ENCODE peak calls at places on chromosome 13, in ten cellular contexts. F is left lung, E is activated T-cell treated with anti-CD3 and anti-CD28 coated beads for 4 hours, X is type B pancreatic cell, R is T-helper 1 cell, H is neural progenitor cell, G is GM18507, Z is glutamatergic neuron, O is NCI-H1092, N is HCEC 1CT. J is an unnamed sample.

GRCh38 chr13:33284916-33285315 is 639 bp downstream of the STARD13 start:
- DNase-seq in F (no peak), E (no peak), X (no peak), R (no peak), H (no peak), G (no peak), Z (no peak), O (no peak), N (peak), J (no peak)

GRCh38 chr13:114106991-114107685 is 25.3 kb downstream of the RASA3 start:
- DNase-seq in F (peak), E (no peak), X (no peak), R (no peak), H (no peak), G (no peak), Z (no peak), O (no peak), N (no peak), J (no peak)

GRCh38 chr13:90867336-90867683 is 480.2 kb upstream of the MIR17HG start:
- DNase-seq in F (peak), E (no peak), X (peak), R (no peak), H (peak), G (peak), Z (peak), O (peak), N (peak), J (peak)

GRCh38 chr13:78183737-78184136 is 265.1 kb upstream of the EDNRB start:
- DNase-seq in F (no peak), E (no peak), X (no peak), R (no peak), H (no peak), G (no peak), Z (no peak), O (no peak), N (peak), J (no peak)

GRCh38 chr13:45879666-45880065 is 28.1 kb upstream of the SIAH3 start:
- DNase-seq in F (no peak), E (no peak), X (no peak), R (no peak), H (peak), G (no peak), Z (peak), O (peak), N (peak), J (peak)

GRCh38 chr13:95704510-95704909 is 27.6 kb downstream of the DNAJC3 start:
- DNase-seq in F (no peak), E (no peak), X (no peak), R (no peak), H (no peak), G (no peak), Z (no peak), O (no peak), N (peak), J (peak)

GRCh38 chr13:63124863-63125262 is 1709.2 kb upstream of the PCDH20 start:
- DNase-seq in F (no peak), E (no peak), X (no peak), R (no peak), H (no peak), G (no peak), Z (no peak), O (no peak), N (no peak), J (no peak)

GRCh38 chr13:111022886-111023285 is 92.2 kb upstream of the ARHGEF7 start:
- DNase-seq in F (no peak), E (no peak), X (no peak), R (no peak), H (no peak), G (no peak), Z (no peak), O (no peak), N (no peak), J (no peak)

GRCh38 chr13:25741796-25742195 is 310.0 kb downstream of the SHISA2 start:
- DNase-seq in F (no peak), E (no peak), X (no peak), R (no peak), H (no peak), G (no peak), Z (no peak), O (no peak), N (no peak), J (no peak)

GRCh38 chr13:48542581-48543341 is 9.9 kb upstream of the RCBTB2 start:
- DNase-seq in F (peak), E (no peak), X (no peak), R (no peak), H (peak), G (no peak), Z (peak), O (peak), N (no peak), J (no peak)

GRCh38 chr13:95614641-95615245 is 29.8 kb downstream of the DZIP1 start:
- DNase-seq in F (no peak), E (no peak), X (no peak), R (no peak), H (no peak), G (no peak), Z (no peak), O (no peak), N (no peak), J (no peak)

GRCh38 chr13:32432856-32433255 is 4.9 kb upstream of the N4BP2L1 start:
- DNase-seq in F (no peak), E (no peak), X (no peak), R (no peak), H (no peak), G (no peak), Z (no peak), O (no peak), N (no peak), J (no peak)

GRCh38 chr13:70370924-70371323 is 262.7 kb upstream of the KLHL1 start:
- DNase-seq in F (no peak), E (no peak), X (no peak), R (no peak), H (peak), G (no peak), Z (peak), O (no peak), N (no peak), J (no peak)

GRCh38 chr13:52454459-52454824 is 836 bp upstream of the CKAP2 start:
- DNase-seq in F (peak), E (no peak), X (no peak), R (no peak), H (peak), G (no peak), Z (no peak), O (no peak), N (no peak), J (no peak)

GRCh38 chr13:75151081-75151643 is 330.8 kb downstream of the TBC1D4 start:
- DNase-seq in F (no peak), E (no peak), X (no peak), R (no peak), H (no peak), G (no peak), Z (no peak), O (no peak), N (peak), J (no peak)

GRCh38 chr13:31594056-31594455 is 145.3 kb upstream of the RXFP2 start:
- DNase-seq in F (no peak), E (no peak), X (no peak), R (no peak), H (no peak), G (no peak), Z (no peak), O (no peak), N (no peak), J (no peak)

GRCh38 chr13:90683711-90684131 is 663.8 kb upstream of the MIR17HG start:
- DNase-seq in F (no peak), E (no peak), X (no peak), R (no peak), H (no peak), G (no peak), Z (no peak), O (no peak), N (peak), J (no peak)

GRCh38 chr13:41465965-41466364 is 8.6 kb downstream of the RGCC start:
- DNase-seq in F (no peak), E (no peak), X (no peak), R (no peak), H (no peak), G (no peak), Z (no peak), O (no peak), N (no peak), J (no peak)

GRCh38 chr13:109844396-109844795 is 58.0 kb upstream of the IRS2 start:
- DNase-seq in F (peak), E (no peak), X (no peak), R (no peak), H (no peak), G (no peak), Z (no peak), O (no peak), N (peak), J (no peak)

GRCh38 chr13:77918391-77919261 is at the start of gene EDNRB:
- DNase-seq in F (peak), E (no peak), X (no peak), R (no peak), H (peak), G (no peak), Z (peak), O (no peak), N (peak), J (peak)

GRCh38 chr13:109655206-109655600 is 131.2 kb downstream of the IRS2 start:
- DNase-seq in F (no peak), E (no peak), X (no peak), R (no peak), H (no peak), G (no peak), Z (no peak), O (no peak), N (no peak), J (no peak)

GRCh38 chr13:42735011-42735410 is 46.4 kb upstream of the FAM216B start:
- DNase-seq in F (no peak), E (no peak), X (no peak), R (no peak), H (no peak), G (no peak), Z (no peak), O (no peak), N (no peak), J (no peak)

GRCh38 chr13:112248406-112248760 is 127.8 kb upstream of the SPACA7 start:
- DNase-seq in F (no peak), E (no peak), X (no peak), R (no peak), H (no peak), G (no peak), Z (no peak), O (peak), N (no peak), J (no peak)

GRCh38 chr13:37385248-37385647 is 213.3 kb downstream of the POSTN start:
- DNase-seq in F (no peak), E (no peak), X (no peak), R (no peak), H (peak), G (no peak), Z (no peak), O (no peak), N (no peak), J (no peak)

GRCh38 chr13:31093145-31093885 is 68.4 kb downstream of the HSPH1 start:
- DNase-seq in F (no peak), E (no peak), X (no peak), R (no peak), H (no peak), G (no peak), Z (no peak), O (no peak), N (no peak), J (no peak)

GRCh38 chr13:44437356-44438233 is 64.0 kb downstream of the SERP2 start:
- DNase-seq in F (no peak), E (no peak), X (no peak), R (no peak), H (peak), G (no peak), Z (no peak), O (no peak), N (peak), J (no peak)

GRCh38 chr13:59145381-59145780 is 1018.3 kb downstream of the DIAPH3 start:
- DNase-seq in F (no peak), E (no peak), X (no peak), R (no peak), H (no peak), G (no peak), Z (no peak), O (no peak), N (no peak), J (no peak)

GRCh38 chr13:42110410-42111155 is 62.1 kb downstream of the DGKH start:
- DNase-seq in F (no peak), E (peak), X (no peak), R (no peak), H (peak), G (peak), Z (no peak), O (peak), N (peak), J (peak)

GRCh38 chr13:106617561-106617960 is 49.6 kb upstream of the ARGLU1 start:
- DNase-seq in F (no peak), E (no peak), X (no peak), R (no peak), H (peak), G (no peak), Z (no peak), O (no peak), N (peak), J (no peak)

GRCh38 chr13:85896516-85897450 is 97.6 kb upstream of the SLITRK6 start:
- DNase-seq in F (no peak), E (no peak), X (no peak), R (no peak), H (peak), G (no peak), Z (no peak), O (no peak), N (no peak), J (no peak)

GRCh38 chr13:110457361-110457760 is 104.2 kb downstream of the RAB20 start:
- DNase-seq in F (no peak), E (no peak), X (no peak), R (no peak), H (no peak), G (no peak), Z (no peak), O (no peak), N (no peak), J (no peak)

GRCh38 chr13:108409735-108410134 is 140.2 kb downstream of the TNFSF13B start:
- DNase-seq in F (no peak), E (no peak), X (no peak), R (no peak), H (no peak), G (no peak), Z (no peak), O (no peak), N (no peak), J (no peak)

GRCh38 chr13:99307648-99308339 is 595 bp upstream of the GPR183 start:
- DNase-seq in F (peak), E (peak), X (no peak), R (no peak), H (no peak), G (no peak), Z (no peak), O (no peak), N (peak), J (no peak)

GRCh38 chr13:43760257-43760656 is 26.5 kb downstream of the ENOX1 start:
- DNase-seq in F (no peak), E (no peak), X (no peak), R (no peak), H (no peak), G (no peak), Z (no peak), O (no peak), N (no peak), J (no peak)

GRCh38 chr13:106318941-106319411 is 216.5 kb downstream of the EFNB2 start:
- DNase-seq in F (peak), E (no peak), X (no peak), R (no peak), H (no peak), G (no peak), Z (no peak), O (no peak), N (peak), J (no peak)

J was measured in D341Med.